ENCODE peak calls at places on chromosomes 16 and 17, in seven cellular contexts. V, F, Q, S, I, B and R are unnamed samples.

GRCh38 chr17:37406635-37407455 is at the start of the genes ACACA and TADA2A:
- DNase-seq in S (peak), F (peak), I (peak), V (peak), B (peak), Q (no peak), R (peak)

GRCh38 chr16:61946019-61946418 is 90.2 kb downstream of the CDH8 start:
- DNase-seq in F (no peak), I (no peak), Q (no peak), S (no peak), B (no peak), V (no peak), R (no peak)

GRCh38 chr17:15319461-15319860 is 21.9 kb downstream of the TEKT3 start:
- DNase-seq in F (no peak), Q (no peak), B (no peak), V (no peak), I (no peak), S (no peak), R (no peak)

GRCh38 chr16:77961811-77962210 is 60.5 kb upstream of the CLEC3A start:
- DNase-seq in B (no peak), S (no peak), I (no peak), F (peak), V (no peak), Q (no peak), R (no peak)

GRCh38 chr17:40326014-40326831 is 17.2 kb downstream of the RARA start:
- DNase-seq in I (peak), S (peak), Q (no peak), B (peak), F (no peak), V (no peak), R (no peak)

GRCh38 chr16:27778171-27778925 is 228.4 kb downstream of the KATNIP start:
- DNase-seq in B (no peak), F (no peak), Q (no peak), S (no peak), V (no peak), I (no peak), R (no peak)

GRCh38 chr16:87417511-87417910 is 25.4 kb downstream of the MAP1LC3B start:
- DNase-seq in B (no peak), S (no peak), F (no peak), Q (no peak), V (peak), I (no peak), R (no peak)

GRCh38 chr17:51120357-51120738 is 320 bp downstream of the SPAG9 start:
- DNase-seq in V (no peak), I (no peak), S (peak), Q (no peak), B (no peak), F (no peak), R (no peak)

GRCh38 chr16:27174007-27174406 is 29.3 kb upstream of the KDM8 start:
- DNase-seq in I (no peak), F (no peak), V (no peak), S (no peak), B (no peak), Q (no peak), R (no peak)

GRCh38 chr16:67277294-67277998 is 1.9 kb upstream of the PLEKHG4 start:
- DNase-seq in S (no peak), B (peak), Q (peak), F (peak), I (peak), V (no peak), R (peak)

GRCh38 chr17:67606896-67607604 is 110.7 kb upstream of the NOL11 start:
- DNase-seq in Q (no peak), F (no peak), V (peak), I (no peak), S (no peak), B (peak), R (no peak)

GRCh38 chr17:80308672-80309517 is 48.2 kb downstream of the RNF213 start:
- DNase-seq in V (peak), I (no peak), F (no peak), Q (no peak), S (no peak), B (no peak), R (no peak)

GRCh38 chr16:89185062-89185751 is 13.7 kb downstream of the CDH15 start:
- DNase-seq in I (peak), V (no peak), B (no peak), F (no peak), S (no peak), Q (no peak), R (no peak)

GRCh38 chr17:36935681-36936454 is 1.4 kb upstream of the LHX1 start:
- DNase-seq in B (no peak), S (no peak), F (no peak), V (peak), I (peak), Q (no peak), R (no peak)

GRCh38 chr16:52547001-52547833 is at the start of gene TOX3:
- DNase-seq in S (no peak), V (no peak), F (no peak), B (peak), Q (no peak), I (no peak), R (no peak)

GRCh38 chr16:54957403-54957802 is 26.7 kb downstream of the IRX5 start:
- DNase-seq in V (no peak), Q (no peak), B (no peak), I (no peak), F (peak), S (no peak), R (no peak)

GRCh38 chr16:72876221-72876620 is 171.7 kb downstream of the ZFHX3 start:
- DNase-seq in V (peak), B (no peak), S (no peak), Q (peak), I (peak), F (no peak), R (peak)

GRCh38 chr17:78969865-78970264 is 9.9 kb downstream of the LGALS3BP start:
- DNase-seq in I (no peak), Q (no peak), B (no peak), V (no peak), F (no peak), S (no peak), R (no peak)

GRCh38 chr16:53045554-53046250 is 7.0 kb downstream of the CHD9NB start:
- DNase-seq in V (no peak), F (no peak), I (no peak), B (no peak), S (no peak), Q (no peak), R (no peak)

GRCh38 chr16:31361201-31362110 is 6.5 kb downstream of the ITGAX start:
- DNase-seq in F (no peak), V (no peak), S (no peak), Q (no peak), B (no peak), I (peak), R (no peak)

GRCh38 chr16:21117567-21117966 is 33.1 kb downstream of the DNAH3 start:
- DNase-seq in V (peak), Q (no peak), I (no peak), S (no peak), F (no peak), B (no peak), R (no peak)

GRCh38 chr17:61574542-61575351 is 16.3 kb downstream of the NACA2 start:
- DNase-seq in B (no peak), S (no peak), Q (no peak), I (no peak), V (no peak), F (peak), R (peak)

GRCh38 chr16:89412811-89413210 is 77.5 kb downstream of the ANKRD11 start:
- DNase-seq in F (no peak), S (no peak), B (no peak), Q (no peak), I (no peak), V (no peak), R (no peak)

GRCh38 chr17:69898606-69899005 is 176.4 kb upstream of the KCNJ16 start:
- DNase-seq in V (no peak), Q (no peak), F (no peak), B (no peak), I (no peak), S (no peak), R (no peak)

GRCh38 chr17:859461-860195 is 77.5 kb downstream of the MRM3 start:
- DNase-seq in Q (no peak), B (no peak), F (no peak), S (no peak), V (no peak), I (peak), R (no peak)

GRCh38 chr16:62625291-62625690 is 589.1 kb upstream of the CDH8 start:
- DNase-seq in B (no peak), I (no peak), S (no peak), Q (no peak), F (no peak), V (no peak), R (no peak)

GRCh38 chr16:23496826-23497542 is 13.3 kb downstream of the GGA2 start:
- DNase-seq in Q (no peak), I (no peak), S (no peak), B (peak), V (peak), F (peak), R (no peak)

GRCh38 chr17:51801626-51802025 is 356.9 kb downstream of the CA10 start:
- DNase-seq in S (no peak), B (no peak), V (no peak), F (no peak), Q (no peak), I (no peak), R (no peak)

GRCh38 chr16:72995151-72995881 is 52.6 kb downstream of the ZFHX3 start:
- DNase-seq in Q (no peak), B (no peak), F (no peak), V (peak), I (no peak), S (no peak), R (no peak)

GRCh38 chr16:86217891-86218270 is 292.4 kb upstream of the FOXF1 start:
- DNase-seq in Q (no peak), S (no peak), V (peak), B (no peak), I (no peak), F (no peak), R (no peak)

GRCh38 chr17:38430316-38430715 is 2.1 kb downstream of the ARHGAP23 start:
- DNase-seq in S (no peak), Q (no peak), I (no peak), F (no peak), B (peak), V (no peak), R (no peak)

GRCh38 chr17:80251966-80252365 is 8.7 kb upstream of the RNF213 start:
- DNase-seq in S (no peak), B (no peak), V (no peak), F (no peak), Q (no peak), I (peak), R (no peak)

GRCh38 chr17:78838574-78839005 is 2.0 kb downstream of the USP36 start:
- DNase-seq in I (peak), F (no peak), S (no peak), V (no peak), Q (no peak), B (no peak), R (no peak)

GRCh38 chr17:38507921-38508569 is 79.8 kb downstream of the ARHGAP23 start:
- DNase-seq in Q (no peak), B (no peak), F (no peak), V (no peak), I (no peak), S (no peak), R (no peak)

GRCh38 chr16:21685034-21685455 is 21.3 kb downstream of the OTOA start:
- DNase-seq in S (no peak), V (no peak), B (no peak), F (no peak), I (no peak), Q (no peak), R (no peak)

GRCh38 chr16:69077251-69077650 is 28.2 kb upstream of the HAS3 start:
- DNase-seq in S (no peak), Q (no peak), F (peak), V (no peak), B (no peak), I (no peak), R (no peak)
- H3K4me3 ChIP-seq in S (no peak), Q (no peak), F (no peak), V (no peak), B (no peak), I (no peak), R (no peak)

GRCh38 chr17:81615401-81615930 is 21.4 kb downstream of the NPLOC4 start:
- DNase-seq in Q (no peak), F (no peak), V (no peak), S (no peak), B (peak), I (no peak), R (no peak)
- TF ChIP-seq CTCF in Q (no peak), F (no peak), V (no peak), S (no peak), B (no peak), I (no peak), R (no peak)

DNA sequence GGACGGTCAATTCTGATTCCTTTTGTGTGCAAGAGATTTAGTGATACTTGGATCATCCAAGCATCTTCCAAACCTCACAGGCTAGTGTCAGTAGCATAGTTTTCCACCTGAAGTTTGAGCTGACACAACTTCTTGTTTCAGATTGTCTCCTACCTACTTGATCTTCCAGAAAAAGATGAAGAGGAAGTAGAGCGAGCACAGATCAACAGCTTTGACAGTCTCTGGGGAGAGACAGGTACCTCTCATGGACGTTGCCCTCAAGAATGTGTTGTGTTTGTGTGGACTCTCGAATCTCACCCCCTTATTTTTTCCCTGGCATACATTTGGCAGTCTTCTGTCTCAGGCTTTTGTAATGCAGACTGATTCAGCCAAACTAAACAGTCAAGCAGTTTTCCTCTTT is 47.4 kb downstream of the CYB561 start:
- DNase-seq in S (no peak), F (no peak), B (no peak), V (no peak), I (no peak), Q (no peak), R (no peak)
- H3K4me3 ChIP-seq in S (no peak), F (no peak), B (no peak), V (no peak), I (no peak), Q (no peak), R (no peak)

GRCh38 chr16:25143898-25144297 is 32.4 kb downstream of the LCMT1 start:
- DNase-seq in V (no peak), Q (no peak), B (no peak), F (no peak), I (no peak), S (no peak), R (no peak)
- TF ChIP-seq CTCF in V (no peak), Q (peak), B (peak), F (peak), I (peak), S (no peak), R (peak)